ENCODE peak calls at places on chromosome 22, in six cellular contexts. One of them, this sample, is unnamed.
A peak's percentile ranks its signal among the peaks of the same experiment; 100 is the strongest.

GRCh38 chr22:49793296-49793695 is 34.4 kb downstream of the BRD1 start:
- DNase-seq in ACHN: no peak
- DNase-seq in GM20000: no peak
- DNase-seq in activated CD4-positive, alpha-beta T cell treated with anti-CD3 and anti-CD28 coated beads, Interleukin-2, amount 50 U/mL, for 48 hours: no peak
- DNase-seq in HFFc6: no peak
- DNase-seq in myocyte: no peak
- DNase-seq in this sample: no peak

GRCh38 chr22:45033136-45033535 is 23.3 kb upstream of the PHF21B start:
- DNase-seq in ACHN: no peak
- DNase-seq in GM20000: no peak
- DNase-seq in myocyte: peak; percentile 88
- DNase-seq in HFFc6: no peak
- DNase-seq in activated CD4-positive, alpha-beta T cell treated with anti-CD3 and anti-CD28 coated beads, Interleukin-2, amount 50 U/mL, for 48 hours: no peak
- DNase-seq in this sample: no peak

GRCh38 chr22:24865508-24865907 is 59.5 kb downstream of the SGSM1 start:
- DNase-seq in GM20000: no peak
- DNase-seq in HFFc6: no peak
- DNase-seq in ACHN: no peak
- DNase-seq in myocyte: no peak
- DNase-seq in activated CD4-positive, alpha-beta T cell treated with anti-CD3 and anti-CD28 coated beads, Interleukin-2, amount 50 U/mL, for 48 hours: no peak
- DNase-seq in this sample: no peak

GRCh38 chr22:29994027-29994715 is 86.1 kb upstream of the HORMAD2 start:
- DNase-seq in GM20000: no peak
- DNase-seq in HFFc6: peak; percentile 74
- DNase-seq in myocyte: peak; percentile 7
- DNase-seq in ACHN: peak; percentile 49
- DNase-seq in activated CD4-positive, alpha-beta T cell treated with anti-CD3 and anti-CD28 coated beads, Interleukin-2, amount 50 U/mL, for 48 hours: no peak
- DNase-seq in this sample: no peak

GRCh38 chr22:37891926-37892325 is 14.2 kb upstream of the MICALL1 start:
- DNase-seq in activated CD4-positive, alpha-beta T cell treated with anti-CD3 and anti-CD28 coated beads, Interleukin-2, amount 50 U/mL, for 48 hours: no peak
- DNase-seq in GM20000: no peak
- DNase-seq in HFFc6: no peak
- DNase-seq in ACHN: no peak
- DNase-seq in myocyte: no peak
- DNase-seq in this sample: no peak

GRCh38 chr22:22886546-22886945 is 1.1 kb upstream of the IGLL5 start:
- DNase-seq in GM20000: no peak
- DNase-seq in myocyte: no peak
- DNase-seq in ACHN: no peak
- DNase-seq in activated CD4-positive, alpha-beta T cell treated with anti-CD3 and anti-CD28 coated beads, Interleukin-2, amount 50 U/mL, for 48 hours: no peak
- DNase-seq in HFFc6: no peak
- DNase-seq in this sample: no peak

GRCh38 chr22:49212466-49212865 is 615.2 kb downstream of the BRD1 start:
- DNase-seq in ACHN: no peak
- DNase-seq in activated CD4-positive, alpha-beta T cell treated with anti-CD3 and anti-CD28 coated beads, Interleukin-2, amount 50 U/mL, for 48 hours: no peak
- DNase-seq in GM20000: no peak
- DNase-seq in myocyte: no peak
- DNase-seq in HFFc6: no peak
- DNase-seq in this sample: no peak

GRCh38 chr22:46087816-46088277 is 62.5 kb upstream of the PPARA start:
- DNase-seq in GM20000: no peak
- DNase-seq in HFFc6: peak; percentile 88
- DNase-seq in activated CD4-positive, alpha-beta T cell treated with anti-CD3 and anti-CD28 coated beads, Interleukin-2, amount 50 U/mL, for 48 hours: no peak
- DNase-seq in ACHN: no peak
- DNase-seq in myocyte: peak; percentile 94
- DNase-seq in this sample: peak; percentile 80

GRCh38 chr22:29615705-29616104 is 12.3 kb downstream of the NF2 start:
- DNase-seq in myocyte: no peak
- DNase-seq in GM20000: no peak
- DNase-seq in activated CD4-positive, alpha-beta T cell treated with anti-CD3 and anti-CD28 coated beads, Interleukin-2, amount 50 U/mL, for 48 hours: no peak
- DNase-seq in HFFc6: no peak
- DNase-seq in ACHN: no peak
- DNase-seq in this sample: no peak

GRCh38 chr22:43411981-43412807 is at the start of gene MPPED1:
- DNase-seq in myocyte: no peak
- DNase-seq in GM20000: no peak
- DNase-seq in activated CD4-positive, alpha-beta T cell treated with anti-CD3 and anti-CD28 coated beads, Interleukin-2, amount 50 U/mL, for 48 hours: no peak
- DNase-seq in HFFc6: no peak
- DNase-seq in ACHN: no peak
- DNase-seq in this sample: no peak

GRCh38 chr22:26545827-26546226 is 33.6 kb upstream of the TFIP11 start:
- DNase-seq in HFFc6: no peak
- DNase-seq in GM20000: no peak
- DNase-seq in myocyte: no peak
- DNase-seq in activated CD4-positive, alpha-beta T cell treated with anti-CD3 and anti-CD28 coated beads, Interleukin-2, amount 50 U/mL, for 48 hours: no peak
- DNase-seq in ACHN: no peak
- DNase-seq in this sample: no peak

GRCh38 chr22:43435851-43436535 is 24.2 kb downstream of the MPPED1 start:
- DNase-seq in activated CD4-positive, alpha-beta T cell treated with anti-CD3 and anti-CD28 coated beads, Interleukin-2, amount 50 U/mL, for 48 hours: no peak
- DNase-seq in myocyte: no peak
- DNase-seq in ACHN: no peak
- DNase-seq in HFFc6: no peak
- DNase-seq in GM20000: no peak
- DNase-seq in this sample: no peak

GRCh38 chr22:43249789-43250188 is 62.9 kb upstream of the TTLL12 start:
- DNase-seq in myocyte: no peak
- DNase-seq in GM20000: no peak
- DNase-seq in activated CD4-positive, alpha-beta T cell treated with anti-CD3 and anti-CD28 coated beads, Interleukin-2, amount 50 U/mL, for 48 hours: no peak
- DNase-seq in HFFc6: no peak
- DNase-seq in ACHN: no peak
- DNase-seq in this sample: no peak

GRCh38 chr22:48781868-48782267 is 1045.8 kb downstream of the BRD1 start:
- DNase-seq in myocyte: no peak
- DNase-seq in activated CD4-positive, alpha-beta T cell treated with anti-CD3 and anti-CD28 coated beads, Interleukin-2, amount 50 U/mL, for 48 hours: no peak
- DNase-seq in HFFc6: no peak
- DNase-seq in GM20000: no peak
- DNase-seq in ACHN: no peak
- DNase-seq in this sample: no peak

GRCh38 chr22:36462475-36462790 is 19.0 kb downstream of the TXN2 start:
- DNase-seq in HFFc6: no peak
- DNase-seq in activated CD4-positive, alpha-beta T cell treated with anti-CD3 and anti-CD28 coated beads, Interleukin-2, amount 50 U/mL, for 48 hours: no peak
- DNase-seq in myocyte: no peak
- DNase-seq in GM20000: no peak
- DNase-seq in ACHN: no peak
- DNase-seq in this sample: no peak

GRCh38 chr22:35567794-35568193 is 27.2 kb downstream of the RASD2 start:
- DNase-seq in GM20000: no peak
- DNase-seq in activated CD4-positive, alpha-beta T cell treated with anti-CD3 and anti-CD28 coated beads, Interleukin-2, amount 50 U/mL, for 48 hours: no peak
- DNase-seq in myocyte: no peak
- DNase-seq in HFFc6: no peak
- DNase-seq in ACHN: no peak
- DNase-seq in this sample: no peak

GRCh38 chr22:45903355-45904149 is 73.4 kb downstream of the WNT7B start:
- DNase-seq in myocyte: peak; percentile 92
- DNase-seq in activated CD4-positive, alpha-beta T cell treated with anti-CD3 and anti-CD28 coated beads, Interleukin-2, amount 50 U/mL, for 48 hours: no peak
- DNase-seq in GM20000: no peak
- DNase-seq in HFFc6: peak; percentile 48
- DNase-seq in ACHN: peak; percentile 22
- DNase-seq in this sample: peak; percentile 55

GRCh38 chr22:20750461-20751184 is 23.3 kb upstream of the SERPIND1 start:
- DNase-seq in GM20000: peak; percentile 62
- DNase-seq in HFFc6: peak; percentile 66
- DNase-seq in activated CD4-positive, alpha-beta T cell treated with anti-CD3 and anti-CD28 coated beads, Interleukin-2, amount 50 U/mL, for 48 hours: peak; percentile 56
- DNase-seq in ACHN: peak; percentile 74
- DNase-seq in myocyte: peak; percentile 97
- DNase-seq in this sample: peak; percentile 58

GRCh38 chr22:22748297-22748743 is 103.9 kb downstream of the GGTLC2 start:
- DNase-seq in myocyte: peak; percentile 64
- DNase-seq in ACHN: peak; percentile 35
- DNase-seq in GM20000: peak; percentile 41
- DNase-seq in HFFc6: peak; percentile 43
- DNase-seq in activated CD4-positive, alpha-beta T cell treated with anti-CD3 and anti-CD28 coated beads, Interleukin-2, amount 50 U/mL, for 48 hours: peak; percentile 50
- DNase-seq in this sample: peak; percentile 65

GRCh38 chr22:19719055-19719482 is 4.3 kb upstream of the GP1BB start:
- DNase-seq in GM20000: peak; percentile 55
- DNase-seq in HFFc6: no peak
- DNase-seq in ACHN: no peak
- DNase-seq in myocyte: no peak
- DNase-seq in activated CD4-positive, alpha-beta T cell treated with anti-CD3 and anti-CD28 coated beads, Interleukin-2, amount 50 U/mL, for 48 hours: no peak
- DNase-seq in this sample: no peak

GRCh38 chr22:32533265-32534068 is 58.9 kb downstream of the FBXO7 start:
- DNase-seq in HFFc6: peak; percentile 43
- DNase-seq in ACHN: no peak
- DNase-seq in myocyte: peak; percentile 85
- DNase-seq in GM20000: no peak
- DNase-seq in activated CD4-positive, alpha-beta T cell treated with anti-CD3 and anti-CD28 coated beads, Interleukin-2, amount 50 U/mL, for 48 hours: no peak
- DNase-seq in this sample: peak; percentile 30

GRCh38 chr22:48705917-48706605 is 1121.6 kb downstream of the BRD1 start:
- DNase-seq in GM20000: no peak
- DNase-seq in myocyte: no peak
- DNase-seq in ACHN: no peak
- DNase-seq in activated CD4-positive, alpha-beta T cell treated with anti-CD3 and anti-CD28 coated beads, Interleukin-2, amount 50 U/mL, for 48 hours: no peak
- DNase-seq in HFFc6: no peak
- DNase-seq in this sample: no peak

GRCh38 chr22:35971418-35972119 is 57.1 kb downstream of the RBFOX2 start:
- DNase-seq in GM20000: no peak
- DNase-seq in myocyte: no peak
- DNase-seq in activated CD4-positive, alpha-beta T cell treated with anti-CD3 and anti-CD28 coated beads, Interleukin-2, amount 50 U/mL, for 48 hours: no peak
- DNase-seq in ACHN: no peak
- DNase-seq in HFFc6: peak; percentile 79
- DNase-seq in this sample: peak; percentile 77

GRCh38 chr22:40572976-40573375 is 63.5 kb downstream of the MRTFA start:
- DNase-seq in GM20000: no peak
- DNase-seq in HFFc6: no peak
- DNase-seq in activated CD4-positive, alpha-beta T cell treated with anti-CD3 and anti-CD28 coated beads, Interleukin-2, amount 50 U/mL, for 48 hours: no peak
- DNase-seq in myocyte: no peak
- DNase-seq in ACHN: no peak
- DNase-seq in this sample: no peak

GRCh38 chr22:47018010-47018910 is 255.8 kb downstream of the TBC1D22A start:
- DNase-seq in GM20000: no peak
- DNase-seq in ACHN: no peak
- DNase-seq in myocyte: no peak
- DNase-seq in activated CD4-positive, alpha-beta T cell treated with anti-CD3 and anti-CD28 coated beads, Interleukin-2, amount 50 U/mL, for 48 hours: no peak
- DNase-seq in HFFc6: no peak
- DNase-seq in this sample: no peak

GRCh38 chr22:24146791-24147353 is 34.4 kb upstream of the SUSD2 start:
- DNase-seq in GM20000: no peak
- DNase-seq in activated CD4-positive, alpha-beta T cell treated with anti-CD3 and anti-CD28 coated beads, Interleukin-2, amount 50 U/mL, for 48 hours: no peak
- DNase-seq in myocyte: peak; percentile 53
- DNase-seq in HFFc6: peak; percentile 58
- DNase-seq in ACHN: peak; percentile 11
- DNase-seq in this sample: peak; percentile 67

GRCh38 chr22:47836957-47837356 is 1074.5 kb downstream of the TBC1D22A start:
- DNase-seq in ACHN: no peak
- DNase-seq in GM20000: no peak
- DNase-seq in myocyte: peak; percentile 44
- DNase-seq in HFFc6: peak; percentile 14
- DNase-seq in activated CD4-positive, alpha-beta T cell treated with anti-CD3 and anti-CD28 coated beads, Interleukin-2, amount 50 U/mL, for 48 hours: no peak
- DNase-seq in this sample: peak; percentile 36

GRCh38 chr22:27454807-27455450 is 346.6 kb downstream of the MN1 start:
- DNase-seq in activated CD4-positive, alpha-beta T cell treated with anti-CD3 and anti-CD28 coated beads, Interleukin-2, amount 50 U/mL, for 48 hours: no peak
- DNase-seq in GM20000: no peak
- DNase-seq in HFFc6: no peak
- DNase-seq in ACHN: peak; percentile 17
- DNase-seq in myocyte: no peak
- DNase-seq in this sample: no peak

GRCh38 chr22:25223269-25223850 is 3.9 kb downstream of the CRYBB2 start:
- DNase-seq in myocyte: no peak
- DNase-seq in GM20000: no peak
- DNase-seq in activated CD4-positive, alpha-beta T cell treated with anti-CD3 and anti-CD28 coated beads, Interleukin-2, amount 50 U/mL, for 48 hours: no peak
- DNase-seq in ACHN: no peak
- DNase-seq in HFFc6: no peak
- DNase-seq in this sample: no peak

GRCh38 chr22:36415415-36416168 is 27.8 kb upstream of the MYH9 start:
- DNase-seq in activated CD4-positive, alpha-beta T cell treated with anti-CD3 and anti-CD28 coated beads, Interleukin-2, amount 50 U/mL, for 48 hours: no peak
- DNase-seq in myocyte: no peak
- DNase-seq in GM20000: no peak
- DNase-seq in HFFc6: peak; percentile 40
- DNase-seq in ACHN: no peak
- DNase-seq in this sample: no peak

GRCh38 chr22:50622723-50623327 is 5.1 kb downstream of the ARSA start:
- DNase-seq in HFFc6: no peak
- DNase-seq in activated CD4-positive, alpha-beta T cell treated with anti-CD3 and anti-CD28 coated beads, Interleukin-2, amount 50 U/mL, for 48 hours: no peak
- DNase-seq in GM20000: no peak
- DNase-seq in myocyte: no peak
- DNase-seq in ACHN: no peak
- DNase-seq in this sample: no peak

GRCh38 chr22:37514526-37515051 is 4.6 kb downstream of the CARD10 start:
- DNase-seq in ACHN: no peak
- DNase-seq in myocyte: no peak
- DNase-seq in activated CD4-positive, alpha-beta T cell treated with anti-CD3 and anti-CD28 coated beads, Interleukin-2, amount 50 U/mL, for 48 hours: no peak
- DNase-seq in GM20000: no peak
- DNase-seq in HFFc6: no peak
- DNase-seq in this sample: no peak

This sample was measured in hepatocyte.